ENCODE peak calls at places on chromosome 19, in four cellular contexts. Z is lower leg skin, Y is dorsolateral prefrontal cortex, I is fibroblast of the aortic adventitia. F is an unnamed sample.

GRCh38 chr19:38173324-38174041 is 50.5 kb downstream of the DPF1 start:
- DNase-seq in Y (peak; percentile 93), I (peak; percentile 74), Z (peak; percentile 72), F (peak; percentile 97)

GRCh38 chr19:2084993-2085720 is 11.0 kb downstream of the MOB3A start:
- DNase-seq in I (no peak), Z (peak; percentile 64), Y (peak; percentile 39), F (peak; percentile 52)

GRCh38 chr19:49506575-49507105 is 5.8 kb upstream of the FCGRT start:
- DNase-seq in Y (no peak), I (peak; percentile 47), Z (no peak), F (peak; percentile 66)

GRCh38 chr19:4556574-4557185 is 2.8 kb downstream of the SEMA6B start:
- DNase-seq in I (no peak), Z (no peak), Y (no peak), F (peak; percentile 33)

GRCh38 chr19:48625891-48626327 is 6.6 kb downstream of the SPHK2 start:
- DNase-seq in Y (no peak), I (no peak), Z (no peak), F (no peak)

GRCh38 chr19:54616057-54616456 is 14.2 kb upstream of the LILRB1 start:
- DNase-seq in Z (no peak), Y (no peak), I (no peak), F (no peak)

GRCh38 chr19:56189785-56190184 is 7.8 kb downstream of the ZSCAN5B start:
- DNase-seq in Z (no peak), I (no peak), Y (no peak), F (no peak)

GRCh38 chr19:45152504-45153338 is 8.1 kb downstream of the NKPD1 start:
- DNase-seq in Z (no peak), Y (peak; percentile 60), I (peak; percentile 40), F (peak; percentile 48)

GRCh38 chr19:3752492-3752891 is 9.0 kb downstream of the APBA3 start:
- DNase-seq in I (no peak), Z (no peak), Y (no peak), F (no peak)

GRCh38 chr19:5617080-5617479 is 5.5 kb downstream of the SAFB2 start:
- DNase-seq in I (no peak), Y (no peak), Z (no peak), F (no peak)

GRCh38 chr19:5097331-5097930 is 128.5 kb downstream of the KDM4B start:
- DNase-seq in Z (no peak), Y (no peak), I (no peak), F (no peak)

GRCh38 chr19:23377276-23377675 is 18.0 kb downstream of the ZNF91 start:
- DNase-seq in I (no peak), Y (no peak), Z (no peak), F (no peak)

GRCh38 chr19:40134866-40135265 is 44.1 kb upstream of the ZNF780A start:
- DNase-seq in Z (no peak), Y (no peak), I (no peak), F (no peak)

GRCh38 chr19:40141546-40141945 is 49.7 kb upstream of the MAP3K10 start:
- DNase-seq in I (peak; percentile 16), Y (no peak), Z (no peak), F (no peak)

GRCh38 chr19:40139533-40140287 is 49.0 kb upstream of the ZNF780A start:
- DNase-seq in Y (no peak), I (peak; percentile 75), Z (no peak), F (peak; percentile 67)

GRCh38 chr19:40133491-40133890 is 42.7 kb upstream of the ZNF780A start:
- DNase-seq in Y (no peak), Z (no peak), I (no peak), F (no peak)

DNA sequence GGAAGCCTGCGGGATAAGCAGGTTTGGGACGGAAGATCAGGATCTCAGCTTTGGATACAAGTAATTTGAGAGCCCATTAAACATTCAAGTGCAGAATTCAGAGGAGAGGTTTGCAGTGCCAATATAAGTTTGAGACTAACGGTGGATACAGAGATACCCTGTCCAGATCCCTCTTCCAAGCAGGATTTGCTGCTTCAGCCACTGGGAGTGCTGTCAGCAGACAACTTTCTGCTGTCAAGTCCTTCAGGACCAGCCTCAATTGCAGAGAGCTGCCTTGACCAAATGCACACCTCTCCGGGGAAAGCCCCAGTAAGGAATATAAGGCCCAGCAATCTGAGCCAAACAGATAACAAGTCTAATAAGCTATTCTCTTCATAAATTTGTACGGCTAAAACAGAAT is 46.1 kb upstream of the ZNF780A start:
- DNase-seq in Y (no peak), I (no peak), Z (no peak), F (no peak)
- TF ChIP-seq CTCF in Y (no peak), I (peak; percentile 5), Z (no peak), F (no peak)

DNA sequence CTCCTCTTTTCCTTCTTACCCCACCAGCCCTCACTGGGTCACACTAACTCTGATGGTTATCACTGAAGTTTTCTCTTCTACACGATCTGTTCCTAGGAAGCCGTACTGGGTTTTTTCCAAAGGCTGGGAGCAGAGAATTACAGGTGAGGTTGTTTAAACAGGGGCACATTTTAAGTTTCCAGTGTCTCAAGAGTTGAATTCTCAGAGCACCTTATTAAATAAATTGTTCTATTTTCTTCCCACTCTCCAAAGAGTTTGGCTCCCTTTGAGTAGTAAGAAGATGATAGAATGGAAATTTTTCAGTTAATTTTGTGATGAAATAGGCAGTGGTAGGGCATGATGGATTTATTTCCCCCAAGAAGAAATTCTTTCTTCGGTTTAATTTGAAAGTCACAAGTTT is at the start of gene OR7D4:
- DNase-seq in Y (no peak), Z (no peak), I (no peak), F (no peak)
- TF ChIP-seq CTCF in Y (no peak), Z (no peak), I (no peak), F (no peak)

GRCh38 chr19:33438016-33438671 is 64.6 kb downstream of the CEBPG start:
- DNase-seq in Z (no peak), I (peak; percentile 17), Y (peak; percentile 51), F (no peak)
- TF ChIP-seq CTCF in Z (no peak), I (no peak), Y (peak; percentile 26), F (no peak)

DNA sequence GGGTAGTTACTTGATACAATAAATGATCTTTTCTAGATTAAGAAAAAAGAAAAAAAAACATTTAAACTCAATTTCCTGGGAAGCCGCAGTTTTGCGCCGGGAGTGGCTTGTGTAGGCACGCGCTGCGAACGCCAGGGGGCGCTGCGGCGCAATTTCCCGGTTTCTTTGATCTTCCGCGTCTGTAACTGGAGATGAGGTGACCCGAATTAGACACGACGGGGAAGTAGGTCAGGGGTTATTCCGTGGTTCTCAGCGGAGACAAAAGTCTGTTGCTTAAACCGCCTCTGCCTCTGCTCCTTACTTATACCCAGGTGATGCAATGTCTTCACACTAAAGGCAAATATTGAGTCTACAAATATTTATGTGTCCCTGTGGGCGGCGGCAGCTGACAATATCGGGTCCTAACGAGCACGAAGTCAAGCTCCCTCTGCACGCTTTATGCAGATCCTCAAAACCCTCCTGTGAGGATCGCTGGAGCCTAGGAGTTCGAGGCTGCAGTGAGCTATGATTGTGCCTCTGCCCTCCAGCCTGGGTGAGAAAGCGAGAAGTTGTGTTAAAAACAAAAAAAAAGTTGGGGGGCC is 15.2 kb downstream of the STXBP2 start:
- DNase-seq in Y (peak; percentile 77), Z (peak; percentile 76), I (peak; percentile 70), F (peak; percentile 88)
- TF ChIP-seq CTCF in Y (peak; percentile 99), Z (no peak), I (peak; percentile 98), F (peak; percentile 95)

F was measured in epithelial cell of esophagus.